ENCODE peak calls at places on chromosomes 4 and X, in seven cellular contexts. K, E, J, S, G, R and N are unnamed samples.
A peak's percentile ranks its signal among the peaks of the same experiment; 100 is the strongest.

GRCh38 chr4:128596115-128596514 is 213.4 kb upstream of the JADE1 start:
- DNase-seq in K (no peak), E (no peak), J (no peak), S (no peak), G (no peak), R (no peak), N (peak; percentile 56)

GRCh38 chr4:121107507-121107906 is 35.2 kb upstream of the NDNF start:
- DNase-seq in K (no peak), E (no peak), J (no peak), S (no peak), G (no peak), R (no peak), N (no peak)

GRCh38 chrX:139932077-139932900 is 564 bp downstream of the ATP11C start:
- DNase-seq in K (peak; percentile 59), E (peak; percentile 36), J (no peak), S (no peak), G (peak; percentile 74), R (peak; percentile 50), N (peak; percentile 45)

GRCh38 chr4:128715616-128716015 is 93.9 kb upstream of the JADE1 start:
- DNase-seq in K (peak; percentile 7), E (peak; percentile 53), J (no peak), S (no peak), G (no peak), R (no peak), N (no peak)

GRCh38 chr4:84870398-84871163 is 95.9 kb downstream of the WDFY3 start:
- DNase-seq in K (peak; percentile 90), E (peak; percentile 91), J (no peak), S (peak; percentile 52), G (no peak), R (peak; percentile 55), N (no peak)

GRCh38 chr4:55545133-55545532 is 1.6 kb downstream of the CLOCK start:
- DNase-seq in K (no peak), E (peak; percentile 32), J (peak; percentile 16), S (peak; percentile 57), G (no peak), R (no peak), N (no peak)

GRCh38 chr4:73248821-73249220 is 9.8 kb downstream of the ANKRD17 start:
- DNase-seq in K (no peak), E (no peak), J (no peak), S (no peak), G (no peak), R (no peak), N (no peak)

GRCh38 chr4:16034010-16034829 is 49.6 kb downstream of the PROM1 start:
- DNase-seq in K (peak; percentile 45), E (peak; percentile 74), J (no peak), S (peak; percentile 71), G (no peak), R (no peak), N (no peak)

GRCh38 chrX:154526901-154527675 is 11.1 kb upstream of the FAM3A start:
- DNase-seq in K (peak; percentile 85), E (peak; percentile 73), J (peak; percentile 43), S (peak; percentile 76), G (peak; percentile 86), R (peak; percentile 54), N (peak; percentile 84)

GRCh38 chr4:118849867-118850812 is 14.2 kb upstream of the SEC24D start:
- DNase-seq in K (peak; percentile 59), E (no peak), J (no peak), S (peak; percentile 32), G (no peak), R (peak; percentile 16), N (no peak)

GRCh38 chr4:185232370-185232769 is 23.0 kb downstream of the SNX25 start:
- DNase-seq in K (no peak), E (peak; percentile 64), J (no peak), S (peak; percentile 42), G (no peak), R (no peak), N (no peak)

GRCh38 chrX:47745386-47745785 is 86.4 kb upstream of the UXT start:
- DNase-seq in K (no peak), E (no peak), J (no peak), S (peak; percentile 15), G (no peak), R (peak; percentile 4), N (no peak)

GRCh38 chrX:112945796-112946195 is 105.2 kb upstream of the AMOT start:
- DNase-seq in K (no peak), E (no peak), J (no peak), S (no peak), G (no peak), R (no peak), N (no peak)

GRCh38 chrX:27583976-27584375 is 6.2 kb upstream of the DCAF8L2 start:
- DNase-seq in K (peak; percentile 0), E (peak; percentile 72), J (no peak), S (peak; percentile 5), G (no peak), R (no peak), N (no peak)

GRCh38 chrX:149527705-149528104 is 13.1 kb upstream of the EOLA1 start:
- DNase-seq in K (peak; percentile 57), E (no peak), J (no peak), S (peak; percentile 49), G (no peak), R (peak; percentile 6), N (no peak)

GRCh38 chr4:22502895-22503814 is 12.7 kb downstream of the ADGRA3 start:
- DNase-seq in K (peak; percentile 74), E (peak; percentile 72), J (no peak), S (peak; percentile 87), G (no peak), R (no peak), N (no peak)

GRCh38 chr4:146333187-146333894 is 119.0 kb downstream of the REELD1 start:
- DNase-seq in K (peak; percentile 86), E (peak; percentile 92), J (no peak), S (peak; percentile 29), G (no peak), R (peak; percentile 70), N (no peak)

GRCh38 chr4:127905029-127905428 is 24.3 kb downstream of the PLK4 start:
- DNase-seq in K (no peak), E (no peak), J (no peak), S (no peak), G (no peak), R (no peak), N (no peak)

GRCh38 chr4:121070696-121071639 is 1.4 kb downstream of the NDNF start:
- DNase-seq in K (peak; percentile 32), E (peak; percentile 39), J (no peak), S (no peak), G (peak; percentile 75), R (peak; percentile 42), N (peak; percentile 52)

GRCh38 chr4:38078590-38079381 is 118.6 kb downstream of the PTTG2 start:
- DNase-seq in K (peak; percentile 76), E (peak; percentile 84), J (no peak), S (peak; percentile 81), G (no peak), R (peak; percentile 29), N (no peak)

GRCh38 chr4:184854673-184855072 is 28.9 kb upstream of the ACSL1 start:
- DNase-seq in K (no peak), E (no peak), J (no peak), S (no peak), G (no peak), R (no peak), N (no peak)

GRCh38 chr4:55554453-55555030 is 7.8 kb upstream of the CLOCK start:
- DNase-seq in K (peak; percentile 51), E (peak; percentile 46), J (no peak), S (peak; percentile 40), G (no peak), R (no peak), N (no peak)

GRCh38 chr4:142984871-142985585 is 138.9 kb upstream of the INPP4B start:
- DNase-seq in K (peak; percentile 9), E (peak; percentile 9), J (no peak), S (peak; percentile 41), G (no peak), R (no peak), N (no peak)

GRCh38 chr4:52954771-52955170 is 92.7 kb downstream of the RASL11B start:
- DNase-seq in K (no peak), E (no peak), J (no peak), S (no peak), G (no peak), R (no peak), N (no peak)

GRCh38 chr4:159012381-159012780 is 90.5 kb upstream of the RAPGEF2 start:
- DNase-seq in K (peak; percentile 41), E (peak; percentile 48), J (no peak), S (peak; percentile 78), G (no peak), R (no peak), N (no peak)

GRCh38 chrX:153931151-153931550 is 3.7 kb downstream of the NAA10 start:
- DNase-seq in K (no peak), E (no peak), J (no peak), S (no peak), G (no peak), R (no peak), N (no peak)

GRCh38 chr4:153521995-153522799 is 56.0 kb downstream of the TMEM131L start:
- DNase-seq in K (no peak), E (no peak), J (no peak), S (no peak), G (no peak), R (no peak), N (no peak)

GRCh38 chr4:15684498-15684897 is 2.9 kb downstream of the FAM200B start:
- DNase-seq in K (no peak), E (no peak), J (no peak), S (no peak), G (no peak), R (no peak), N (no peak)

GRCh38 chrX:12138366-12139313 is at the start of gene FRMPD4:
- DNase-seq in K (peak; percentile 69), E (peak; percentile 1), J (no peak), S (no peak), G (no peak), R (no peak), N (no peak)

GRCh38 chr4:103150677-103151076 is 47.5 kb downstream of the CENPE start:
- DNase-seq in K (peak; percentile 70), E (peak; percentile 57), J (no peak), S (peak; percentile 92), G (no peak), R (no peak), N (no peak)

GRCh38 chr4:85420831-85421230 is 54.1 kb upstream of the ARHGAP24 start:
- DNase-seq in K (no peak), E (no peak), J (no peak), S (no peak), G (no peak), R (no peak), N (no peak)

GRCh38 chrX:75746891-75747639 is 38.0 kb downstream of the MAGEE2 start:
- DNase-seq in K (peak; percentile 15), E (peak; percentile 17), J (no peak), S (no peak), G (no peak), R (no peak), N (no peak)

GRCh38 chr4:125359363-125359762 is 44.6 kb downstream of the FAT4 start:
- DNase-seq in K (no peak), E (no peak), J (no peak), S (no peak), G (no peak), R (no peak), N (no peak)

GRCh38 chr4:21134994-21135393 is 434.7 kb downstream of the PACRGL start:
- DNase-seq in K (peak; percentile 50), E (peak; percentile 7), J (no peak), S (peak; percentile 41), G (no peak), R (no peak), N (no peak)

GRCh38 chrX:119272882-119273806 is 37.1 kb downstream of the PGRMC1 start:
- DNase-seq in K (no peak), E (peak; percentile 48), J (peak; percentile 19), S (peak; percentile 50), G (no peak), R (no peak), N (no peak)